ENCODE peak calls at places on chromosome 18, in six cellular contexts. One of them, this sample, is unnamed.

GRCh38 chr18:36628435-36629094 is 200.2 kb downstream of the TPGS2 start:
- DNase-seq in iris pigment epithelial cell: peak; percentile 75
- DNase-seq in A549: no peak
- DNase-seq in activated T-helper 9 cell treated with anti-CD3 and anti-CD28 coated beads, Interleukin-2, amount 50 U/mL, for 16 hours: no peak
- DNase-seq in T-cell: no peak
- DNase-seq in pancreas: no peak
- DNase-seq in this sample: no peak

GRCh38 chr18:42181474-42181873 is 226.4 kb downstream of the PIK3C3 start:
- DNase-seq in activated T-helper 9 cell treated with anti-CD3 and anti-CD28 coated beads, Interleukin-2, amount 50 U/mL, for 16 hours: no peak
- DNase-seq in iris pigment epithelial cell: no peak
- DNase-seq in T-cell: no peak
- DNase-seq in pancreas: no peak
- DNase-seq in A549: no peak
- DNase-seq in this sample: no peak

GRCh38 chr18:48896875-48897511 is 53.8 kb downstream of the SMAD7 start:
- DNase-seq in pancreas: no peak
- DNase-seq in iris pigment epithelial cell: peak; percentile 20
- DNase-seq in A549: peak; percentile 67
- DNase-seq in T-cell: peak; percentile 31
- DNase-seq in activated T-helper 9 cell treated with anti-CD3 and anti-CD28 coated beads, Interleukin-2, amount 50 U/mL, for 16 hours: no peak
- DNase-seq in this sample: peak; percentile 32

GRCh38 chr18:44627245-44627644 is 53.4 kb upstream of the SETBP1 start:
- DNase-seq in A549: peak; percentile 20
- DNase-seq in pancreas: no peak
- DNase-seq in iris pigment epithelial cell: peak; percentile 51
- DNase-seq in activated T-helper 9 cell treated with anti-CD3 and anti-CD28 coated beads, Interleukin-2, amount 50 U/mL, for 16 hours: no peak
- DNase-seq in T-cell: no peak
- DNase-seq in this sample: no peak

GRCh38 chr18:53567935-53568574 is 656.4 kb downstream of the MBD2 start:
- DNase-seq in T-cell: no peak
- DNase-seq in pancreas: no peak
- DNase-seq in activated T-helper 9 cell treated with anti-CD3 and anti-CD28 coated beads, Interleukin-2, amount 50 U/mL, for 16 hours: no peak
- DNase-seq in A549: peak; percentile 21
- DNase-seq in iris pigment epithelial cell: peak; percentile 26
- DNase-seq in this sample: peak; percentile 62

GRCh38 chr18:1092228-1092627 is 187.6 kb downstream of the ADCYAP1 start:
- DNase-seq in activated T-helper 9 cell treated with anti-CD3 and anti-CD28 coated beads, Interleukin-2, amount 50 U/mL, for 16 hours: no peak
- DNase-seq in iris pigment epithelial cell: no peak
- DNase-seq in T-cell: no peak
- DNase-seq in A549: no peak
- DNase-seq in pancreas: no peak
- DNase-seq in this sample: no peak

GRCh38 chr18:48326901-48327675 is 82.1 kb downstream of the ZBTB7C start:
- DNase-seq in activated T-helper 9 cell treated with anti-CD3 and anti-CD28 coated beads, Interleukin-2, amount 50 U/mL, for 16 hours: no peak
- DNase-seq in iris pigment epithelial cell: peak; percentile 74
- DNase-seq in T-cell: no peak
- DNase-seq in A549: no peak
- DNase-seq in pancreas: no peak
- DNase-seq in this sample: no peak

GRCh38 chr18:9849407-9849961 is 36.3 kb upstream of the TXNDC2 start:
- DNase-seq in activated T-helper 9 cell treated with anti-CD3 and anti-CD28 coated beads, Interleukin-2, amount 50 U/mL, for 16 hours: no peak
- DNase-seq in T-cell: no peak
- DNase-seq in iris pigment epithelial cell: no peak
- DNase-seq in pancreas: no peak
- DNase-seq in A549: no peak
- DNase-seq in this sample: no peak

GRCh38 chr18:45962461-45962860 is 4.7 kb downstream of the EPG5 start:
- DNase-seq in T-cell: peak; percentile 23
- DNase-seq in activated T-helper 9 cell treated with anti-CD3 and anti-CD28 coated beads, Interleukin-2, amount 50 U/mL, for 16 hours: no peak
- DNase-seq in A549: no peak
- DNase-seq in pancreas: no peak
- DNase-seq in iris pigment epithelial cell: peak; percentile 85
- DNase-seq in this sample: no peak

GRCh38 chr18:62751341-62751821 is 36.0 kb downstream of the PHLPP1 start:
- DNase-seq in T-cell: no peak
- DNase-seq in activated T-helper 9 cell treated with anti-CD3 and anti-CD28 coated beads, Interleukin-2, amount 50 U/mL, for 16 hours: no peak
- DNase-seq in A549: no peak
- DNase-seq in pancreas: no peak
- DNase-seq in iris pigment epithelial cell: peak; percentile 38
- DNase-seq in this sample: no peak

GRCh38 chr18:21191596-21192307 is 50.3 kb upstream of the GREB1L start:
- DNase-seq in T-cell: no peak
- DNase-seq in pancreas: no peak
- DNase-seq in iris pigment epithelial cell: peak; percentile 70
- DNase-seq in A549: peak; percentile 67
- DNase-seq in activated T-helper 9 cell treated with anti-CD3 and anti-CD28 coated beads, Interleukin-2, amount 50 U/mL, for 16 hours: no peak
- DNase-seq in this sample: peak; percentile 95

GRCh38 chr18:31741096-31741735 is 19.5 kb downstream of the SLC25A52 start:
- DNase-seq in pancreas: peak; percentile 29
- DNase-seq in activated T-helper 9 cell treated with anti-CD3 and anti-CD28 coated beads, Interleukin-2, amount 50 U/mL, for 16 hours: peak; percentile 17
- DNase-seq in iris pigment epithelial cell: peak; percentile 25
- DNase-seq in A549: peak; percentile 27
- DNase-seq in T-cell: peak; percentile 45
- DNase-seq in this sample: peak; percentile 58

GRCh38 chr18:51006061-51006818 is 23.8 kb upstream of the SMAD4 start:
- DNase-seq in activated T-helper 9 cell treated with anti-CD3 and anti-CD28 coated beads, Interleukin-2, amount 50 U/mL, for 16 hours: no peak
- DNase-seq in T-cell: no peak
- DNase-seq in pancreas: no peak
- DNase-seq in iris pigment epithelial cell: no peak
- DNase-seq in A549: no peak
- DNase-seq in this sample: no peak

GRCh38 chr18:21943456-21943855 is 202.9 kb downstream of the MIB1 start:
- DNase-seq in iris pigment epithelial cell: no peak
- DNase-seq in A549: no peak
- DNase-seq in T-cell: no peak
- DNase-seq in pancreas: no peak
- DNase-seq in activated T-helper 9 cell treated with anti-CD3 and anti-CD28 coated beads, Interleukin-2, amount 50 U/mL, for 16 hours: no peak
- DNase-seq in this sample: no peak

GRCh38 chr18:42033137-42033810 is 78.2 kb downstream of the PIK3C3 start:
- DNase-seq in activated T-helper 9 cell treated with anti-CD3 and anti-CD28 coated beads, Interleukin-2, amount 50 U/mL, for 16 hours: no peak
- DNase-seq in A549: no peak
- DNase-seq in T-cell: no peak
- DNase-seq in pancreas: no peak
- DNase-seq in iris pigment epithelial cell: no peak
- DNase-seq in this sample: no peak

GRCh38 chr18:45621068-45621511 is 5.8 kb downstream of the SLC14A2 start:
- DNase-seq in iris pigment epithelial cell: peak; percentile 32
- DNase-seq in activated T-helper 9 cell treated with anti-CD3 and anti-CD28 coated beads, Interleukin-2, amount 50 U/mL, for 16 hours: no peak
- DNase-seq in pancreas: peak; percentile 17
- DNase-seq in T-cell: peak; percentile 47
- DNase-seq in A549: peak; percentile 22
- DNase-seq in this sample: peak; percentile 68

GRCh38 chr18:77096936-77097886 is 35.4 kb downstream of the MBP start:
- DNase-seq in T-cell: no peak
- DNase-seq in A549: no peak
- DNase-seq in iris pigment epithelial cell: no peak
- DNase-seq in activated T-helper 9 cell treated with anti-CD3 and anti-CD28 coated beads, Interleukin-2, amount 50 U/mL, for 16 hours: no peak
- DNase-seq in pancreas: no peak
- DNase-seq in this sample: no peak

GRCh38 chr18:74251297-74252031 is 40.3 kb downstream of the CYB5A start:
- DNase-seq in activated T-helper 9 cell treated with anti-CD3 and anti-CD28 coated beads, Interleukin-2, amount 50 U/mL, for 16 hours: no peak
- DNase-seq in iris pigment epithelial cell: peak; percentile 86
- DNase-seq in pancreas: no peak
- DNase-seq in A549: peak; percentile 77
- DNase-seq in T-cell: no peak
- DNase-seq in this sample: no peak

GRCh38 chr18:50649821-50650220 is 89.9 kb downstream of the MAPK4 start:
- DNase-seq in activated T-helper 9 cell treated with anti-CD3 and anti-CD28 coated beads, Interleukin-2, amount 50 U/mL, for 16 hours: no peak
- DNase-seq in T-cell: no peak
- DNase-seq in A549: no peak
- DNase-seq in pancreas: no peak
- DNase-seq in iris pigment epithelial cell: peak; percentile 73
- DNase-seq in this sample: no peak

GRCh38 chr18:48805826-48806535 is 144.8 kb downstream of the SMAD7 start:
- DNase-seq in T-cell: no peak
- DNase-seq in activated T-helper 9 cell treated with anti-CD3 and anti-CD28 coated beads, Interleukin-2, amount 50 U/mL, for 16 hours: no peak
- DNase-seq in iris pigment epithelial cell: no peak
- DNase-seq in pancreas: no peak
- DNase-seq in A549: no peak
- DNase-seq in this sample: no peak

GRCh38 chr18:26350961-26351360 is 124.7 kb downstream of the TAF4B start:
- DNase-seq in iris pigment epithelial cell: no peak
- DNase-seq in A549: no peak
- DNase-seq in T-cell: no peak
- DNase-seq in activated T-helper 9 cell treated with anti-CD3 and anti-CD28 coated beads, Interleukin-2, amount 50 U/mL, for 16 hours: no peak
- DNase-seq in pancreas: no peak
- DNase-seq in this sample: no peak

GRCh38 chr18:74215863-74216262 is 67.5 kb downstream of the TIMM21 start:
- DNase-seq in iris pigment epithelial cell: no peak
- DNase-seq in pancreas: no peak
- DNase-seq in A549: no peak
- DNase-seq in T-cell: no peak
- DNase-seq in activated T-helper 9 cell treated with anti-CD3 and anti-CD28 coated beads, Interleukin-2, amount 50 U/mL, for 16 hours: no peak
- DNase-seq in this sample: no peak